ENCODE peak calls at places on chromosome 19, in five cellular contexts. One of them, this sample, is unnamed.

GRCh38 chr19:7115721-7116120 is 46.2 kb downstream of the ZNF557 start:
- DNase-seq in stimulated activated CD8-positive, alpha-beta memory T cell treated with anti-CD3 and anti-CD28 coated beads, Interleukin-4, amount 100 ng/mL, for 1 hour: no peak
- DNase-seq in T-helper 17 cell: no peak
- DNase-seq in fibroblast of the conjunctiva: no peak
- DNase-seq in cardiac muscle cell: no peak
- DNase-seq in this sample: no peak

GRCh38 chr19:54329476-54330165 is 9.3 kb downstream of the LILRA4 start:
- DNase-seq in fibroblast of the conjunctiva: no peak
- DNase-seq in cardiac muscle cell: no peak
- DNase-seq in T-helper 17 cell: no peak
- DNase-seq in stimulated activated CD8-positive, alpha-beta memory T cell treated with anti-CD3 and anti-CD28 coated beads, Interleukin-4, amount 100 ng/mL, for 1 hour: no peak
- DNase-seq in this sample: no peak

GRCh38 chr19:50568321-50569022 is at the start of gene LRRC4B:
- DNase-seq in stimulated activated CD8-positive, alpha-beta memory T cell treated with anti-CD3 and anti-CD28 coated beads, Interleukin-4, amount 100 ng/mL, for 1 hour: no peak
- DNase-seq in T-helper 17 cell: no peak
- DNase-seq in cardiac muscle cell: peak
- DNase-seq in fibroblast of the conjunctiva: no peak
- DNase-seq in this sample: peak

GRCh38 chr19:1765182-1765903 is 12.0 kb downstream of the ONECUT3 start:
- DNase-seq in fibroblast of the conjunctiva: no peak
- DNase-seq in T-helper 17 cell: no peak
- DNase-seq in cardiac muscle cell: no peak
- DNase-seq in stimulated activated CD8-positive, alpha-beta memory T cell treated with anti-CD3 and anti-CD28 coated beads, Interleukin-4, amount 100 ng/mL, for 1 hour: no peak
- DNase-seq in this sample: no peak

GRCh38 chr19:38900220-38900629 is 456 bp downstream of the NFKBIB start:
- DNase-seq in fibroblast of the conjunctiva: no peak
- DNase-seq in stimulated activated CD8-positive, alpha-beta memory T cell treated with anti-CD3 and anti-CD28 coated beads, Interleukin-4, amount 100 ng/mL, for 1 hour: no peak
- DNase-seq in cardiac muscle cell: no peak
- DNase-seq in T-helper 17 cell: no peak
- DNase-seq in this sample: no peak

GRCh38 chr19:5694167-5694951 is 4.3 kb downstream of the RPL36 start:
- DNase-seq in T-helper 17 cell: no peak
- DNase-seq in fibroblast of the conjunctiva: no peak
- DNase-seq in cardiac muscle cell: no peak
- DNase-seq in stimulated activated CD8-positive, alpha-beta memory T cell treated with anti-CD3 and anti-CD28 coated beads, Interleukin-4, amount 100 ng/mL, for 1 hour: no peak
- DNase-seq in this sample: no peak

GRCh38 chr19:28701491-28701890 is 511.5 kb downstream of the UQCRFS1 start:
- DNase-seq in fibroblast of the conjunctiva: no peak
- DNase-seq in T-helper 17 cell: no peak
- DNase-seq in cardiac muscle cell: no peak
- DNase-seq in stimulated activated CD8-positive, alpha-beta memory T cell treated with anti-CD3 and anti-CD28 coated beads, Interleukin-4, amount 100 ng/mL, for 1 hour: no peak
- DNase-seq in this sample: no peak

GRCh38 chr19:49335784-49336481 is 727 bp downstream of the CD37 start:
- DNase-seq in T-helper 17 cell: no peak
- DNase-seq in cardiac muscle cell: no peak
- DNase-seq in stimulated activated CD8-positive, alpha-beta memory T cell treated with anti-CD3 and anti-CD28 coated beads, Interleukin-4, amount 100 ng/mL, for 1 hour: no peak
- DNase-seq in fibroblast of the conjunctiva: no peak
- DNase-seq in this sample: no peak

GRCh38 chr19:15466851-15467733 is 2.7 kb upstream of the RASAL3 start:
- DNase-seq in fibroblast of the conjunctiva: no peak
- DNase-seq in cardiac muscle cell: no peak
- DNase-seq in stimulated activated CD8-positive, alpha-beta memory T cell treated with anti-CD3 and anti-CD28 coated beads, Interleukin-4, amount 100 ng/mL, for 1 hour: peak
- DNase-seq in T-helper 17 cell: no peak
- DNase-seq in this sample: no peak

GRCh38 chr19:11504502-11505031 is 1.1 kb downstream of the ZNF653 start:
- DNase-seq in fibroblast of the conjunctiva: no peak
- DNase-seq in T-helper 17 cell: no peak
- DNase-seq in cardiac muscle cell: no peak
- DNase-seq in stimulated activated CD8-positive, alpha-beta memory T cell treated with anti-CD3 and anti-CD28 coated beads, Interleukin-4, amount 100 ng/mL, for 1 hour: no peak
- DNase-seq in this sample: no peak

GRCh38 chr19:5621945-5622464 is 571 bp downstream of the SAFB2 start:
- DNase-seq in fibroblast of the conjunctiva: no peak
- DNase-seq in stimulated activated CD8-positive, alpha-beta memory T cell treated with anti-CD3 and anti-CD28 coated beads, Interleukin-4, amount 100 ng/mL, for 1 hour: no peak
- DNase-seq in T-helper 17 cell: no peak
- DNase-seq in cardiac muscle cell: no peak
- DNase-seq in this sample: peak

GRCh38 chr19:17163652-17164051 is 51.5 kb upstream of the USE1 start:
- DNase-seq in stimulated activated CD8-positive, alpha-beta memory T cell treated with anti-CD3 and anti-CD28 coated beads, Interleukin-4, amount 100 ng/mL, for 1 hour: no peak
- DNase-seq in fibroblast of the conjunctiva: no peak
- DNase-seq in cardiac muscle cell: no peak
- DNase-seq in T-helper 17 cell: no peak
- DNase-seq in this sample: no peak

GRCh38 chr19:13011653-13012389 is 16.5 kb downstream of the NFIX start:
- DNase-seq in T-helper 17 cell: no peak
- DNase-seq in fibroblast of the conjunctiva: no peak
- DNase-seq in cardiac muscle cell: no peak
- DNase-seq in stimulated activated CD8-positive, alpha-beta memory T cell treated with anti-CD3 and anti-CD28 coated beads, Interleukin-4, amount 100 ng/mL, for 1 hour: no peak
- DNase-seq in this sample: no peak

GRCh38 chr19:13899912-13900584 is 5.9 kb downstream of the BRME1 start:
- DNase-seq in fibroblast of the conjunctiva: no peak
- DNase-seq in cardiac muscle cell: no peak
- DNase-seq in stimulated activated CD8-positive, alpha-beta memory T cell treated with anti-CD3 and anti-CD28 coated beads, Interleukin-4, amount 100 ng/mL, for 1 hour: no peak
- DNase-seq in T-helper 17 cell: no peak
- DNase-seq in this sample: no peak